ENCODE peak calls at places on chromosomes 13 and 19, in six cellular contexts. One of them, this sample, is unnamed. For H3K9me2, the result is how much of the 10 kb centered on the place peaks cover.

GRCh38 chr13:96993660-96994029 is 631 bp downstream of the OXGR1 start:
- DNase-seq in HCT116: no peak
- DNase-seq in GM23248: peak
- DNase-seq in PC-3: no peak
- DNase-seq in OCI-LY7: no peak
- DNase-seq in PC-9: no peak
- DNase-seq in this sample: no peak

GRCh38 chr19:10420444-10421239 is at the start of gene PDE4A:
- DNase-seq in HCT116: no peak
- DNase-seq in GM23248: peak
- DNase-seq in PC-3: peak
- DNase-seq in OCI-LY7: peak
- DNase-seq in PC-9: no peak
- DNase-seq in this sample: peak

GRCh38 chr19:48568345-48568886 is 16.4 kb downstream of the SULT2B1 start:
- DNase-seq in HCT116: peak
- DNase-seq in GM23248: peak
- DNase-seq in PC-3: peak
- DNase-seq in OCI-LY7: no peak
- DNase-seq in PC-9: peak
- DNase-seq in this sample: no peak

GRCh38 chr19:49058592-49058991 is 1.0 kb upstream of the CGB7 start:
- DNase-seq in HCT116: no peak
- DNase-seq in GM23248: peak
- DNase-seq in PC-3: no peak
- DNase-seq in OCI-LY7: peak
- DNase-seq in PC-9: no peak
- DNase-seq in this sample: peak

GRCh38 chr19:18173572-18174294 is at the start of gene IFI30:
- DNase-seq in HCT116: no peak
- DNase-seq in GM23248: peak
- DNase-seq in PC-3: peak
- DNase-seq in OCI-LY7: peak
- DNase-seq in PC-9: peak
- DNase-seq in this sample: peak

GRCh38 chr13:79593121-79593520 is 112.2 kb downstream of the NDFIP2 start:
- DNase-seq in HCT116: no peak
- DNase-seq in GM23248: no peak
- DNase-seq in PC-3: no peak
- DNase-seq in OCI-LY7: no peak
- DNase-seq in PC-9: no peak
- DNase-seq in this sample: no peak

GRCh38 chr13:43648733-43649132 is 138.0 kb downstream of the ENOX1 start:
- DNase-seq in HCT116: no peak
- DNase-seq in GM23248: no peak
- DNase-seq in PC-3: no peak
- DNase-seq in OCI-LY7: no peak
- DNase-seq in PC-9: no peak
- DNase-seq in this sample: no peak

GRCh38 chr19:41708481-41708880 is at the start of gene CEACAM5:
- DNase-seq in HCT116: no peak
- DNase-seq in GM23248: no peak
- DNase-seq in PC-3: no peak
- DNase-seq in OCI-LY7: no peak
- DNase-seq in PC-9: no peak
- DNase-seq in this sample: no peak

GRCh38 chr13:80454245-80454644 is 113.3 kb upstream of the SPRY2 start:
- DNase-seq in HCT116: no peak
- DNase-seq in GM23248: no peak
- DNase-seq in PC-3: no peak
- DNase-seq in OCI-LY7: peak
- DNase-seq in PC-9: no peak
- DNase-seq in this sample: peak

GRCh38 chr13:98454389-98454881 is 122.5 kb downstream of the STK24 start:
- DNase-seq in HCT116: no peak
- DNase-seq in GM23248: peak
- DNase-seq in PC-3: peak
- DNase-seq in OCI-LY7: no peak
- DNase-seq in PC-9: no peak
- DNase-seq in this sample: no peak

GRCh38 chr13:93982189-93982918 is 497.1 kb downstream of the DCT start:
- DNase-seq in HCT116: no peak
- DNase-seq in GM23248: no peak
- DNase-seq in PC-3: no peak
- DNase-seq in OCI-LY7: no peak
- DNase-seq in PC-9: no peak
- DNase-seq in this sample: no peak

GRCh38 chr13:42424182-42424581 is 149.8 kb upstream of the TNFSF11 start:
- DNase-seq in HCT116: no peak
- DNase-seq in GM23248: no peak
- DNase-seq in PC-3: no peak
- DNase-seq in OCI-LY7: no peak
- DNase-seq in PC-9: no peak
- DNase-seq in this sample: no peak

GRCh38 chr19:14571695-14572490 is at the start of gene NDUFB7:
- DNase-seq in HCT116: peak
- DNase-seq in GM23248: peak
- DNase-seq in PC-3: peak
- DNase-seq in OCI-LY7: peak
- DNase-seq in PC-9: peak
- DNase-seq in this sample: peak

GRCh38 chr19:29666634-29667389 is 1.6 kb downstream of the PLEKHF1 start:
- DNase-seq in HCT116: no peak
- DNase-seq in GM23248: peak
- DNase-seq in PC-3: no peak
- DNase-seq in OCI-LY7: no peak
- DNase-seq in PC-9: no peak
- DNase-seq in this sample: no peak

GRCh38 chr13:21812192-21812626 is 141.3 kb downstream of the FGF9 start:
- DNase-seq in HCT116: no peak
- DNase-seq in GM23248: no peak
- DNase-seq in PC-3: no peak
- DNase-seq in OCI-LY7: no peak
- DNase-seq in PC-9: no peak
- DNase-seq in this sample: no peak

GRCh38 chr19:5609881-5610280 is 12.7 kb downstream of the SAFB2 start:
- DNase-seq in HCT116: no peak
- DNase-seq in GM23248: no peak
- DNase-seq in PC-3: no peak
- DNase-seq in OCI-LY7: no peak
- DNase-seq in PC-9: no peak
- DNase-seq in this sample: no peak

GRCh38 chr13:84455143-84455905 is 573.0 kb upstream of the SLITRK1 start:
- DNase-seq in HCT116: no peak
- DNase-seq in GM23248: no peak
- DNase-seq in PC-3: no peak
- DNase-seq in OCI-LY7: peak
- DNase-seq in PC-9: no peak
- DNase-seq in this sample: peak

GRCh38 chr19:10766681-10767201 is 48.9 kb downstream of the DNM2 start:
- DNase-seq in HCT116: no peak
- DNase-seq in GM23248: peak
- DNase-seq in PC-3: no peak
- DNase-seq in OCI-LY7: no peak
- DNase-seq in PC-9: no peak
- DNase-seq in this sample: no peak

GRCh38 chr19:17488593-17489391 is 18.5 kb downstream of the SLC27A1 start:
- DNase-seq in HCT116: peak
- DNase-seq in GM23248: peak
- DNase-seq in PC-3: peak
- DNase-seq in OCI-LY7: peak
- DNase-seq in PC-9: peak
- DNase-seq in this sample: peak

GRCh38 chr19:55320844-55321419 is 4.2 kb downstream of the TMEM150B start:
- DNase-seq in HCT116: no peak
- DNase-seq in GM23248: no peak
- DNase-seq in PC-3: no peak
- DNase-seq in OCI-LY7: no peak
- DNase-seq in PC-9: no peak
- DNase-seq in this sample: no peak

GRCh38 chr13:101289764-101290163 is 126.5 kb downstream of the NALCN start:
- DNase-seq in HCT116: no peak
- DNase-seq in GM23248: peak
- DNase-seq in PC-3: no peak
- DNase-seq in OCI-LY7: peak
- DNase-seq in PC-9: no peak
- DNase-seq in this sample: peak

GRCh38 chr19:44672226-44672625 is 944 bp downstream of the CEACAM19 start:
- DNase-seq in HCT116: no peak
- DNase-seq in GM23248: no peak
- DNase-seq in PC-3: no peak
- DNase-seq in OCI-LY7: no peak
- DNase-seq in PC-9: no peak
- DNase-seq in this sample: no peak

GRCh38 chr19:1087813-1088418 is 7.3 kb downstream of the POLR2E start:
- DNase-seq in HCT116: no peak
- DNase-seq in GM23248: no peak
- DNase-seq in PC-3: no peak
- DNase-seq in OCI-LY7: peak
- DNase-seq in PC-9: no peak
- DNase-seq in this sample: peak

GRCh38 chr13:25137624-25137892 is 34.5 kb downstream of the AMER2 start:
- DNase-seq in HCT116: no peak
- DNase-seq in GM23248: no peak
- DNase-seq in PC-3: no peak
- DNase-seq in OCI-LY7: no peak
- DNase-seq in PC-9: no peak
- DNase-seq in this sample: no peak

GRCh38 chr19:7366701-7367420 is 18.1 kb downstream of the ARHGEF18 start:
- DNase-seq in HCT116: peak
- DNase-seq in GM23248: peak
- DNase-seq in PC-3: peak
- DNase-seq in OCI-LY7: peak
- DNase-seq in PC-9: peak
- DNase-seq in this sample: peak

GRCh38 chr13:24271611-24272451 is 37.5 kb upstream of the C1QTNF9 start:
- DNase-seq in HCT116: no peak
- DNase-seq in GM23248: peak
- DNase-seq in PC-3: no peak
- DNase-seq in OCI-LY7: no peak
- DNase-seq in PC-9: no peak
- DNase-seq in this sample: no peak

GRCh38 chr13:76711515-76712182 is 174.6 kb downstream of the KCTD12 start:
- DNase-seq in HCT116: no peak
- DNase-seq in GM23248: peak
- DNase-seq in PC-3: peak
- DNase-seq in OCI-LY7: no peak
- DNase-seq in PC-9: no peak
- DNase-seq in this sample: no peak

GRCh38 chr13:112981361-112981905 is 12.4 kb downstream of the MCF2L start:
- DNase-seq in HCT116: no peak
- DNase-seq in GM23248: no peak
- DNase-seq in PC-3: no peak
- DNase-seq in OCI-LY7: no peak
- DNase-seq in PC-9: no peak
- DNase-seq in this sample: no peak
- H3K4me3 ChIP-seq in HCT116: no peak
- H3K4me3 ChIP-seq in GM23248: no peak
- H3K4me3 ChIP-seq in PC-3: no peak
- H3K4me3 ChIP-seq in OCI-LY7: no peak
- H3K4me3 ChIP-seq in PC-9: no peak
- H3K4me3 ChIP-seq in this sample: no peak

DNA sequence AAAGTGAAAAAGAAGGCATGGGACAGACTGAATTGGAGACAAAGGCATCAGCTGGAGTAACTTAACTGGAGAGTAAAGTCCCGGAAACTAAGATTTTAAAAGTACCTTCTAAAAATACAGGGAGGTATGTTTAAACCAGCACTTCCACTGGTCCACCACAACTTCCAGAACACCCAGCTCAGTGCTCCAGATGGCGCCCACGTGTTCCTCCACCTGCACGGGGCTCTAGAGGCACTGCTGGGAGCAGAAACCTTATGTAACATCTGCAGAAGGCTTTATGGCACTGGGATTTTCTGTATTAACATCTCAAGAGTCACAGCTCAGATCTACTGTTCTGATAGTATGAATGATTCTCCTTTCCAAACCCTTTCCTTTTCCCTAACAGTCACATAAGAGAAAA is 252.1 kb downstream of the DCLK1 start:
- DNase-seq in HCT116: no peak
- DNase-seq in GM23248: no peak
- DNase-seq in PC-3: no peak
- DNase-seq in OCI-LY7: no peak
- DNase-seq in PC-9: no peak
- DNase-seq in this sample: no peak
- H3K9me2 ChIP-seq in HCT116: under half
- H3K9me2 ChIP-seq in GM23248: under half
- H3K9me2 ChIP-seq in PC-3: under half
- H3K9me2 ChIP-seq in OCI-LY7: under half
- H3K9me2 ChIP-seq in PC-9: under half
- H3K9me2 ChIP-seq in this sample: under half

GRCh38 chr19:58059003-58059671 is at the start of gene ZNF135:
- DNase-seq in HCT116: no peak
- DNase-seq in GM23248: peak
- DNase-seq in PC-3: no peak
- DNase-seq in OCI-LY7: no peak
- DNase-seq in PC-9: no peak
- DNase-seq in this sample: no peak
- H3K4me3 ChIP-seq in HCT116: no peak
- H3K4me3 ChIP-seq in GM23248: peak
- H3K4me3 ChIP-seq in PC-3: no peak
- H3K4me3 ChIP-seq in OCI-LY7: no peak
- H3K4me3 ChIP-seq in PC-9: no peak
- H3K4me3 ChIP-seq in this sample: no peak

GRCh38 chr19:31413353-31413752 is 64.1 kb upstream of the TSHZ3 start:
- DNase-seq in HCT116: no peak
- DNase-seq in GM23248: no peak
- DNase-seq in PC-3: no peak
- DNase-seq in OCI-LY7: no peak
- DNase-seq in PC-9: no peak
- DNase-seq in this sample: no peak

GRCh38 chr19:31406106-31406505 is 56.9 kb upstream of the TSHZ3 start:
- DNase-seq in HCT116: no peak
- DNase-seq in GM23248: no peak
- DNase-seq in PC-3: no peak
- DNase-seq in OCI-LY7: no peak
- DNase-seq in PC-9: no peak
- DNase-seq in this sample: no peak

GRCh38 chr19:31402931-31403330 is 53.7 kb upstream of the TSHZ3 start:
- DNase-seq in HCT116: no peak
- DNase-seq in GM23248: peak
- DNase-seq in PC-3: no peak
- DNase-seq in OCI-LY7: no peak
- DNase-seq in PC-9: no peak
- DNase-seq in this sample: no peak

DNA sequence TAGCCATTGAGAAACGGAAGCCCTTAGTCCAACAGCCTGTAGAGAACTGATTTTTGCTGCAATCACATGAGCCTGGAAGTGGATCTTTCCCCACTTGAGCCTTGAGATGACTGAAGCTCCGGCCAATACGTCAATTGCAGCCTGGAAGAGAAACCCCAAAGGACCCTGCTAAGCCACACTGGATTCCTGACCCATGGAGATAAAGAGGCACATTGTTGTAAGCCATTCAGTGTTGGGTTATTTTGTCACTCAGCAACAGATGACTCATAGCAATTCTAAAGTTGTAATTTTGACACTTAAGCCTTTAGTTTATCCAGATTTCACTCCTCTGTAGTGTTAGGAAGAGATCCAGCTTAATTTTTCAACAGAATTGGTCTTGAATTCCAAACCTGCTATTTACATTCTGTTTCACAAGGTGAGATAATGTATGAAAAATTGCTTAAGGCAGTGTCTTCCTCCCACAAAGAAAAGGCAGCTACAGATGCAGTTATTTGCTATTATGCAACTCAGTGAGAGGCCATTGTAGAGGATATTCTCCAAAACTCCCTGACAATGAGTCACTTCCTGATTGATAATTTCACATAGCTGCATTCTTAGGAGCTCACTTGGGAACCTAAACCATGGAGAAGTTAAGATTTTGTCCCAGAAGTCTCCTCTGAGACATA is 59.4 kb upstream of the TSHZ3 start:
- DNase-seq in HCT116: no peak
- DNase-seq in GM23248: peak
- DNase-seq in PC-3: peak
- DNase-seq in OCI-LY7: no peak
- DNase-seq in PC-9: no peak
- DNase-seq in this sample: no peak
- H3K9me2 ChIP-seq in HCT116: under half
- H3K9me2 ChIP-seq in GM23248: under half
- H3K9me2 ChIP-seq in PC-3: under half
- H3K9me2 ChIP-seq in OCI-LY7: under half
- H3K9me2 ChIP-seq in PC-9: under half
- H3K9me2 ChIP-seq in this sample: under half

This sample was measured in Karpas-422.